ENCODE peak calls at places on chromosome 22, in four cellular contexts. L is IMR-90, Q is heart left ventricle, N is A549. X is an unnamed sample.

GRCh38 chr22:47965066-47965465 is 1202.6 kb downstream of the TBC1D22A start:
- DNase-seq in L (no peak), Q (no peak), N (no peak), X (no peak)

GRCh38 chr22:39229075-39229474 is 15.7 kb downstream of the PDGFB start:
- DNase-seq in L (no peak), Q (no peak), N (no peak), X (no peak)

GRCh38 chr22:20867179-20868099 is 8.6 kb downstream of the SNAP29 start:
- DNase-seq in L (peak; percentile 46), Q (no peak), N (no peak), X (peak; percentile 88)

GRCh38 chr22:27885977-27886842 is 32.8 kb downstream of the PITPNB start:
- DNase-seq in L (peak; percentile 98), Q (no peak), N (peak; percentile 10), X (peak; percentile 42)

GRCh38 chr22:22111267-22111751 is 128.7 kb upstream of the TOP3B start:
- DNase-seq in L (peak; percentile 95), Q (no peak), N (peak; percentile 42), X (no peak)

GRCh38 chr22:34113381-34113780 is 193.1 kb upstream of the LARGE1 start:
- DNase-seq in L (no peak), Q (no peak), N (no peak), X (no peak)

GRCh38 chr22:19396934-19397728 is 34.4 kb downstream of the HIRA start:
- DNase-seq in L (no peak), Q (no peak), N (no peak), X (peak; percentile 99)

GRCh38 chr22:22870577-22871398 is 16.8 kb upstream of the IGLL5 start:
- DNase-seq in L (no peak), Q (no peak), N (no peak), X (no peak)

GRCh38 chr22:37848587-37849088 is 581 bp upstream of the EIF3L start:
- DNase-seq in L (peak; percentile 16), Q (no peak), N (peak; percentile 42), X (peak; percentile 73)

GRCh38 chr22:48306785-48307570 is 1520.7 kb downstream of the BRD1 start:
- DNase-seq in L (no peak), Q (no peak), N (no peak), X (no peak)

GRCh38 chr22:33832558-33833151 is 87.6 kb downstream of the LARGE1 start:
- DNase-seq in L (no peak), Q (no peak), N (no peak), X (no peak)

GRCh38 chr22:41367680-41368542 is 13.8 kb upstream of the TEF start:
- DNase-seq in L (peak; percentile 22), Q (no peak), N (no peak), X (no peak)

GRCh38 chr22:47065756-47066615 is 303.5 kb downstream of the TBC1D22A start:
- DNase-seq in L (peak; percentile 46), Q (no peak), N (no peak), X (no peak)

GRCh38 chr22:32858957-32859356 is 57.5 kb downstream of the TIMP3 start:
- DNase-seq in L (no peak), Q (no peak), N (no peak), X (no peak)

GRCh38 chr22:23639661-23640060 is 7.5 kb upstream of the DRICH1 start:
- DNase-seq in L (no peak), Q (no peak), N (no peak), X (no peak)

GRCh38 chr22:22463855-22464540 is 44.5 kb downstream of the ZNF280B start:
- DNase-seq in L (peak; percentile 57), Q (no peak), N (peak; percentile 52), X (peak; percentile 81)

GRCh38 chr22:28905433-28905832 is 22.1 kb downstream of the ZNRF3 start:
- DNase-seq in L (no peak), Q (no peak), N (no peak), X (no peak)

GRCh38 chr22:48258841-48259240 is 1496.4 kb downstream of the TBC1D22A start:
- DNase-seq in L (no peak), Q (no peak), N (no peak), X (no peak)

GRCh38 chr22:43242627-43243026 is 55.7 kb upstream of the TTLL12 start:
- DNase-seq in L (no peak), Q (no peak), N (no peak), X (no peak)

GRCh38 chr22:24304067-24304675 is 33.5 kb downstream of the SPECC1L start:
- DNase-seq in L (no peak), Q (no peak), N (no peak), X (no peak)

GRCh38 chr22:23216331-23217170 is 36.2 kb downstream of the BCR start:
- DNase-seq in L (no peak), Q (no peak), N (no peak), X (peak; percentile 51)

GRCh38 chr22:23325183-23325582 is 144.9 kb downstream of the BCR start:
- DNase-seq in L (no peak), Q (no peak), N (no peak), X (no peak)

GRCh38 chr22:30425616-30426394 is at the start of gene MTFP1:
- DNase-seq in L (peak; percentile 62), Q (peak; percentile 84), N (peak; percentile 64), X (peak; percentile 69)

GRCh38 chr22:43185860-43186261 is 1.1 kb downstream of the TTLL12 start:
- DNase-seq in L (peak; percentile 23), Q (peak; percentile 82), N (no peak), X (peak; percentile 38)

GRCh38 chr22:28900379-28900778 is 17.0 kb downstream of the ZNRF3 start:
- DNase-seq in L (no peak), Q (no peak), N (no peak), X (peak; percentile 42)

GRCh38 chr22:39240841-39241631 is 3.7 kb downstream of the PDGFB start:
- DNase-seq in L (no peak), Q (peak; percentile 80), N (peak; percentile 61), X (peak; percentile 75)

GRCh38 chr22:29326481-29326880 is 11.0 kb upstream of the RASL10A start:
- DNase-seq in L (no peak), Q (no peak), N (no peak), X (no peak)

GRCh38 chr22:48663297-48663696 is 1164.4 kb downstream of the BRD1 start:
- DNase-seq in L (no peak), Q (peak; percentile 25), N (peak; percentile 54), X (peak; percentile 28)

GRCh38 chr22:46748948-46749681 is 11.1 kb upstream of the CERK start:
- DNase-seq in L (peak; percentile 49), Q (no peak), N (no peak), X (no peak)

GRCh38 chr22:28430656-28431055 is 249.0 kb downstream of the TTC28 start:
- DNase-seq in L (no peak), Q (no peak), N (no peak), X (no peak)

GRCh38 chr22:17808688-17809403 is 34.6 kb upstream of the BID start:
- DNase-seq in L (peak; percentile 6), Q (no peak), N (no peak), X (no peak)

GRCh38 chr22:36386900-36387663 is 685 bp downstream of the MYH9 start:
- DNase-seq in L (no peak), Q (peak; percentile 92), N (no peak), X (peak; percentile 76)

GRCh38 chr22:17237031-17237668 is 17.9 kb upstream of the ADA2 start:
- DNase-seq in L (no peak), Q (no peak), N (no peak), X (no peak)

GRCh38 chr22:40325315-40325714 is 21.0 kb upstream of the ADSL start:
- DNase-seq in L (no peak), Q (no peak), N (no peak), X (no peak)

GRCh38 chr22:40326905-40327735 is 19.2 kb upstream of the ADSL start:
- DNase-seq in L (peak; percentile 67), Q (no peak), N (no peak), X (no peak)

GRCh38 chr22:40322818-40323447 is 23.4 kb upstream of the ADSL start:
- DNase-seq in L (no peak), Q (no peak), N (no peak), X (no peak)

GRCh38 chr22:40323681-40324083 is 22.6 kb upstream of the ADSL start:
- DNase-seq in L (no peak), Q (no peak), N (no peak), X (no peak)

GRCh38 chr22:40324468-40325305 is 21.6 kb upstream of the ADSL start:
- DNase-seq in L (no peak), Q (no peak), N (no peak), X (no peak)
- TF ChIP-seq POLR2A in L (no peak), Q (no peak), N (no peak), X (no peak)

DNA sequence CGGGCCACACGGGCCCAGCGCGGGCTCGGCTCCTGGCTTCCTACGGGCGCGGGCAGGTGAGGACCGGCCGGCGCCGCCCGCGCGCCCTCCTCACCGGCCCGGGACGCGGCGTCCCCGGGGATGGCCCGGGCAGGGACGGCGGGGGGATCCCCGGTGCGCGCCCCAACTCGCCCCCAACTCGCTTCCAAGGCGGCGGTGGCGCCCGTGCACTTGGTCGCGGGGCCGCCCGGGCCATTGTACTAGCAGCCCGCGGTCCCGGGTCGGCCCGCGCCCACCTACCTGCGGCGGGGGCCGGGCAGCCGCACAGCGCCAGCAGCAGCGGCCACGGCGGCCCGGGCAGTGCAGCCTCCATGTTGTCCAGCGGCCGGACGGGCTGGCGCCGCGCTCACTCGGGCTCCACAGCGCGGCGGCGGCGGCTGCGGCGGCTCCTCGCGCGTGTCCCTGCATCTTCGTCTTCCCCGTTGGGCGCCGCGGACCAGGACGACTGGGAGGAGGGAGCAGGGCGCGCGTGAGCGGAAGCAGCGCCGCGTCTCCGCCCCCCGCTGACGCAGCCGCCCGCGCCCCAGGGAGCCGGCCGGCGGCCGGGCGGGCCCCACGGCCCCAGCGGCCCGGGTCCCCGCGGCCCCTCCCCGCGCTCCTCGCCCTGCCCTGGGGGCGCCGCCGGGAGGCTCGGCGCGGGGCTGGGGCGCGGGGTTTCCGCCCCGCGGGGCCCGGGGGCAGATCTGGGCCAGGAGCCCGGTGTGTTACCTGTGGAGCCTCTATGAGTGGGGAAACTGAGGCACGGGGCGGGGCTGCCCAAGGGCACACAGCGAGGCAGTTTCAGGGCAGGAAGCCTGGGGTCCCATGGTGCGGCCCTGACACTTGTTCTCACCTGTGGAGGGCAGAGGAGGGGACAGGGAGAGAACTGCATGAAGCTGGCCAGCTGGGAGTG is 159.3 kb upstream of the GRK3 start:
- DNase-seq in L (peak; percentile 73), Q (peak; percentile 95), N (peak; percentile 42), X (peak; percentile 84)
- TF ChIP-seq POLR2A in L (peak; percentile 72), Q (peak; percentile 78), N (peak; percentile 58), X (peak; percentile 46)

GRCh38 chr22:31618057-31618456 is 44.0 kb downstream of the PISD start:
- DNase-seq in L (no peak), Q (no peak), N (no peak), X (no peak)
- TF ChIP-seq POLR2A in L (no peak), Q (no peak), N (no peak), X (peak; percentile 23)

GRCh38 chr22:44755000-44755399 is 2.6 kb downstream of the ARHGAP8 start:
- DNase-seq in L (no peak), Q (no peak), N (no peak), X (no peak)
- TF ChIP-seq POLR2A in L (no peak), Q (no peak), N (no peak), X (no peak)

DNA sequence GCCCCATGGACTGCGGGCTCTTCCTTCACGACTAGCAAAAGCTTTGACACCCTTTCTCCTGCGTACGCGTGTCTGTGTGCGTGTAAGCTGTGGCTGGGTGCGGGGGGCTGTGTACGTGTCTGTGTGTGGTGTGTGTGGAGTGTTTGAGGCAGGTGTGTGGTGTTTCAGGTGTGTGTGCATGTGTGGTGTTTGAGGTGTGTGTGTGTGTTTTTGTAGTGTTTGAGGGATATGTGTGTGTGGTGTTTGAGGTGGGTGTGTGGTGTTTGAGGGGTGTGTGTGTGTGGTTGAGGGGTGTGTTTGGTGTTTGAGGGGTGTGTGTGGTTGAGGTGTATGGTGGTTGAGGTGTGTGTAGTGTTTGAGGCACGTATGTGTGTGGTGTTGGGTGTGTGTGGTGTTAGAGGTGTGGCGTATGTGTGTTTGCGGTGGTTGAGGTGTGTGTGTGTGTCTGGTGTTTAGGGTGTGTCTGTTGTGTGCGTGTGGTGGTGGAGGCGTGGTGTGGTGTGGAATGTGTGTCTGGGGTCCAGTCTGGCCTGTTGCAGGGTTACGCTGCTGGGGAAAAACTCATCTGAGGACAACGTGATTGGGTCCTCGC is 687 bp upstream of the ARSA start:
- DNase-seq in L (no peak), Q (no peak), N (no peak), X (no peak)
- TF ChIP-seq POLR2A in L (no peak), Q (no peak), N (no peak), X (no peak)

X was measured in erythroblast.